ENCODE peak calls at places on chromosome 12, in five cellular contexts. N is AG09319, T is PC-3, S is NCI-H510A treated with DMSO at 0.1 percent for 48 hours, L is left kidney. K is an unnamed sample.

GRCh38 chr12:110791589-110791988 is 48.9 kb upstream of the PPP1CC start:
- DNase-seq in N (no peak), T (no peak), S (no peak), L (no peak), K (no peak)

GRCh38 chr12:41264281-41264680 is 76.2 kb downstream of the PDZRN4 start:
- DNase-seq in N (no peak), T (peak), S (peak), L (no peak), K (peak)

GRCh38 chr12:10196210-10196609 is 16.5 kb upstream of the GABARAPL1 start:
- DNase-seq in N (no peak), T (no peak), S (no peak), L (no peak), K (no peak)

GRCh38 chr12:50929831-50930230 is 22.5 kb upstream of the HIGD1C start:
- DNase-seq in N (no peak), T (no peak), S (no peak), L (no peak), K (no peak)

GRCh38 chr12:45260481-45260824 is 44.6 kb downstream of the ANO6 start:
- DNase-seq in N (no peak), T (no peak), S (no peak), L (no peak), K (no peak)

GRCh38 chr12:56146492-56147460 is 5.6 kb upstream of the MYL6B start:
- DNase-seq in N (no peak), T (peak), S (no peak), L (peak), K (no peak)

GRCh38 chr12:26298785-26299621 is 103.6 kb downstream of the SSPN start:
- DNase-seq in N (no peak), T (peak), S (no peak), L (peak), K (no peak)

GRCh38 chr12:29730481-29730880 is 53.3 kb downstream of the TMTC1 start:
- DNase-seq in N (no peak), T (no peak), S (no peak), L (no peak), K (no peak)

GRCh38 chr12:26918321-26919215 is 19.2 kb downstream of the INTS13 start:
- DNase-seq in N (no peak), T (no peak), S (no peak), L (peak), K (no peak)

GRCh38 chr12:100718212-100718611 is 76.4 kb upstream of the ANO4 start:
- DNase-seq in N (no peak), T (no peak), S (no peak), L (no peak), K (no peak)

GRCh38 chr12:92272301-92272964 is 126.8 kb upstream of the BTG1 start:
- DNase-seq in N (no peak), T (no peak), S (no peak), L (no peak), K (no peak)

GRCh38 chr12:131218291-131219172 is 264.8 kb downstream of the ADGRD1 start:
- DNase-seq in N (no peak), T (peak), S (no peak), L (peak), K (no peak)

GRCh38 chr12:113184098-113184899 is 979 bp downstream of the DDX54 start:
- DNase-seq in N (no peak), T (no peak), S (peak), L (no peak), K (no peak)

GRCh38 chr12:1529862-1530591 is 64.4 kb downstream of the FBXL14 start:
- DNase-seq in N (no peak), T (no peak), S (no peak), L (peak), K (no peak)

GRCh38 chr12:54378791-54379400 is 5.6 kb downstream of the ZNF385A start:
- DNase-seq in N (no peak), T (peak), S (peak), L (peak), K (peak)

GRCh38 chr12:65784616-65785015 is 39.7 kb upstream of the HMGA2 start:
- DNase-seq in N (no peak), T (no peak), S (no peak), L (peak), K (no peak)

GRCh38 chr12:46227616-46228015 is 41.2 kb downstream of the SLC38A1 start:
- DNase-seq in N (no peak), T (no peak), S (no peak), L (no peak), K (no peak)

GRCh38 chr12:108305520-108305919 is 33.6 kb downstream of the CMKLR1 start:
- DNase-seq in N (peak), T (peak), S (no peak), L (peak), K (no peak)